ENCODE peak calls at places on chromosomes 4 and X, in four cellular contexts. B, E, R and V are unnamed samples.
A peak's percentile ranks its signal among the peaks of the same experiment; 100 is the strongest.

GRCh38 chr4:37132351-37132989 is 112.1 kb upstream of the NWD2 start:
- DNase-seq in E (no peak), R (no peak), B (no peak), V (no peak)

GRCh38 chrX:97159916-97160800 is 276.4 kb downstream of the RPA4 start:
- DNase-seq in R (no peak), E (no peak), B (no peak), V (no peak)

GRCh38 chrX:2875798-2876399 is 47.2 kb downstream of the GYG2 start:
- DNase-seq in E (no peak), R (no peak), B (no peak), V (no peak)

GRCh38 chr4:163494360-163495241 is at the start of gene TMA16:
- DNase-seq in B (peak; percentile 94), E (peak; percentile 83), R (peak; percentile 85), V (peak; percentile 92)

GRCh38 chrX:42941671-42942070 is 163.7 kb upstream of the PPP1R2C start:
- DNase-seq in E (no peak), B (no peak), R (no peak), V (no peak)

GRCh38 chr4:15420642-15421041 is 7.2 kb upstream of the C1QTNF7 start:
- DNase-seq in R (no peak), E (no peak), B (no peak), V (no peak)

GRCh38 chr4:146370841-146371240 is 150.9 kb downstream of the SLC10A7 start:
- DNase-seq in R (no peak), E (no peak), B (no peak), V (no peak)

GRCh38 chrX:15204130-15204751 is 65.6 kb downstream of the ASB9 start:
- DNase-seq in R (no peak), B (no peak), E (no peak), V (no peak)

GRCh38 chr4:138404801-138405200 is 162.7 kb upstream of the SLC7A11 start:
- DNase-seq in E (no peak), B (no peak), R (no peak), V (no peak)

GRCh38 chrX:54044877-54045328 is 630 bp upstream of the PHF8 start:
- DNase-seq in R (no peak), B (no peak), E (no peak), V (no peak)

GRCh38 chrX:54043696-54044125 is 562 bp downstream of the PHF8 start:
- DNase-seq in B (no peak), R (no peak), E (peak; percentile 24), V (no peak)

GRCh38 chrX:54044126-54044876 is at the start of gene PHF8:
- DNase-seq in R (peak; percentile 97), E (peak; percentile 94), B (peak; percentile 97), V (peak; percentile 94)

GRCh38 chrX:54043084-54043483 is 1.2 kb downstream of the PHF8 start:
- DNase-seq in R (no peak), B (no peak), E (no peak), V (no peak)

GRCh38 chrX:54042609-54043010 is 1.7 kb downstream of the PHF8 start:
- DNase-seq in R (peak; percentile 34), E (peak; percentile 40), B (peak; percentile 53), V (no peak)
- TF ChIP-seq CTCF in R (no peak), E (no peak), B (peak; percentile 16), V (no peak)

GRCh38 chrX:10085223-10085622 is 71.6 kb upstream of the CLCN4 start:
- DNase-seq in E (no peak), R (no peak), B (no peak), V (no peak)

GRCh38 chrX:10086683-10087082 is 70.1 kb upstream of the CLCN4 start:
- DNase-seq in E (no peak), B (no peak), R (no peak), V (no peak)

GRCh38 chrX:10079155-10079711 is 77.5 kb upstream of the CLCN4 start:
- DNase-seq in E (no peak), R (peak; percentile 43), B (no peak), V (no peak)

GRCh38 chrX:10087391-10087790 is 69.4 kb upstream of the CLCN4 start:
- DNase-seq in E (no peak), R (no peak), B (no peak), V (no peak)

DNA sequence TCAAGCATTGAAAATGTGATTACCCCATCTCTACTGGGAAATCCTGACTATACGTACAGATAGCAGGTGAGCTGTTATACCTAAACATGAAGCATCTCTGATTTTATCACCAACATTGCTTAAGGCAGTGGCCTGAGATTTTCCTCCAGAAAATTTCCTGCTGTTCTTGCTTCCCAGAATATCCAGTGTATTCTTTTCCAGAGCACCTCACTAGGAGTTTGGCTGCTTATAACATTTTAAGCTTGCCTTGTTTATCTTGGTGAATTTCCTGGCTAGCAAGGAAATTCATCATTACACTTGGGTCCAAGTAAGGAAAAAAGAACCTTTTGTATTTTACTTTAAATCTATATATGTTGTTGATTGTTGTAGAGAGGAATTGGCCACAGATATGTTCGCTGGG is 73.0 kb upstream of the CLCN4 start:
- DNase-seq in R (no peak), B (no peak), E (no peak), V (no peak)
- H3K4me3 ChIP-seq in R (no peak overlapping the region), B (no peak overlapping the region), E (no peak overlapping the region), V (peak overlapping the region; percentile 53)

DNA sequence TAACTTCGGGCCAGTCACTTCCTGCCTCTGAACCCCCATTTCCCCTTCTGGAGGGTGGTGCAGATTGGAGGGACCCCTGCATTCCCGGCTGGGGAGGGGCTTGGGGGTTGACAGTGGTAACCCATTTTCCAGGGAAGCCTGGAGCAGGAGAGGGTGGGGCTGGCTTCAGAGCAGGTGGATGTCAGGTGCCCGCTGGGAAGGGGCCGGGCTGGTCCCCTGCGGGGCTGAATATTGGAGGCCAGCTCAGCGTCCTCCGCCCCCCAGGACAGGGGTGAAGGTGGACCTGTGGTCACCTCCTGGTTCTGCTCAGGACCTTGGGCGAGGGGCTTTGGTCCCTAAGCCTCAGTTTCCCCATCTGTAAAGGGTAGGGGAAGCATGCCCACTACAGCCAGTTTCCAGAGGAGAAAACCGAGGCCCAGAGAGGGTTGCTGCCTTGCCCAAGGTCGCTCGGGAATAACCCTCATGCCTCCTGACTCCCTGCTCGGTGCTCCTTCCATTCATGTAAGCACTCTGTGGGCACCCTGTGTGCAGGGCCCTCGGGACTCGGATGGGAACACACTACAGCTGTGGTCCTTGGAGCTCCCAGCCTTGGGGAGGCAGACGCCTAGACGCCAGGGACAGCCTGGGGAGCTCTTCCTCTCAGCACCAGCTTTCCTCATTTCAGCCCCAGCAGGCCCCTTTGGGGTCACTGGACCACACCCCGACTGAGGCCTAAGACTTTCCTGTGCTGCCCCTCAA is 683 bp downstream of the MAN2B2 start:
- DNase-seq in B (no peak), R (no peak), E (no peak), V (no peak)
- H3K27ac ChIP-seq in B (no peak overlapping the region), R (no peak overlapping the region), E (no peak overlapping the region), V (peak overlapping the region; percentile 57)

DNA sequence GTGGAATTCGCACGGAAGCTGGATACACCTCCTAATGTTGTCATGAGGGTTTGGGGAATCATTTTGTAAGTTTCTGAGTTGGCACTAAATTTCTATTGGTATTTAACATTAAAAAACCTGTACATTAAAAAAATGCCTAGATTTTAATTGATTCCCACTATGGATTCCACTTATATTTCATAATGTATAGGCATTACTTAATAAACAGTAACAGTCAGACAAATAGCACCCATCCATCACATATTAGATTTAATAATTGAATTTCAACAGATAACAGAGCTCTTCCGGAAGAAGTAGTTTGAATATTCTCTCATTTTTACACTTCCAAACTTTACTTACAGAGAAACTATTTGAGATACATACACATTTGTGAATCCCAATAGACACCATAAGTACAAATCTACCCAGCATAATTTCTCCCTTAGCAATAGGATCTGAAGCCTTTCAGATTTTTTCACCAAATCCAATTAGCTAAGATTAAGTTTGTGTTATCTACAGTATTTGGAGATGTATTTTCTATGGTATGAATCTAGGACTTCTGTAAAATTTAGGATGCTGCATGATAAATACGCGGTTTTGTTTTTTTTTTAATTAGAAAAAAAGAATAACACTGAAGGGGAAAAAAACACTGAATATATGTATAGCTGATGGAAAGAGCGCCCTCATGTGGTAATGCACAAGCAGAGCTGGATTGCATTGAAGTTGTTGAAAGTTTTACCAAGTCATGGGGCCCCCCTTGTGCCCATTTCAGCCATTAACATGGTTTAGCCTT is 12.2 kb upstream of the ODAM start:
- DNase-seq in R (no peak), B (no peak), E (no peak), V (no peak)
- TF ChIP-seq CTCF in R (peak; percentile 49), B (peak; percentile 50), E (peak; percentile 9), V (no peak)

GRCh38 chr4:121182296-121182695 is 18.2 kb upstream of the TNIP3 start:
- DNase-seq in R (no peak), B (no peak), E (no peak), V (no peak)
- H3K4me3 ChIP-seq in R (no peak overlapping the region), B (no peak overlapping the region), E (no peak overlapping the region), V (no peak overlapping the region)

GRCh38 chr4:109332926-109333464 is 30.5 kb upstream of the COL25A1 start:
- DNase-seq in E (no peak), B (no peak), R (no peak), V (no peak)

GRCh38 chr4:109334596-109335105 is 32.2 kb upstream of the COL25A1 start:
- DNase-seq in R (no peak), B (no peak), E (no peak), V (no peak)

DNA sequence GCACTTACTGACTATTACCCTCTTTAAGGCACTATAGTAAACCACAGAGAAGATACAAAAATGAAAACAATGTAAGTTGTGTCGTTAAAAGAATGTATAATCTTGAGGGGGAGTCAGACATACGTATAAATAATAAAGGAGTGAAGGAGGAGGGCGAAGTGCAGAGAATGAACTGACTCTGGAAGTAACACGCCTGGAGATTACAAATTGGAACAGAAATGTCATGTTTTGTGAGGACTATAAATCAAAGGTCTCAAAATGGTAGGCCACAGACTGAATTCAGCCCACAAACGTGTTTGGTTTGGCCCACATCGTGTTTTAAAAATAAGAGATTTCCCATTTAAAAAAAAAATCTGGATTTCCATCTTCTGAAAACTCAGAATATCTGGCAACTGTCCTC is 31.7 kb upstream of the COL25A1 start:
- DNase-seq in B (no peak), R (no peak), E (no peak), V (no peak)
- H3K27ac ChIP-seq in B (no peak overlapping the region), R (no peak overlapping the region), E (no peak overlapping the region), V (no peak overlapping the region)

GRCh38 chrX:119181491-119181890 is 53.9 kb upstream of the KIAA1210 start:
- DNase-seq in B (no peak), R (no peak), E (no peak), V (no peak)
- TF ChIP-seq CTCF in B (no peak), R (no peak), E (no peak), V (no peak)

GRCh38 chr4:113469023-113469390 is 292.5 kb downstream of the CAMK2D start:
- DNase-seq in R (no peak), B (no peak), E (no peak), V (no peak)

GRCh38 chr4:113469926-113470325 is 291.6 kb downstream of the CAMK2D start:
- DNase-seq in B (no peak), E (no peak), R (no peak), V (no peak)

GRCh38 chr4:113471141-113471860 is 290.2 kb downstream of the CAMK2D start:
- DNase-seq in R (no peak), B (no peak), E (no peak), V (no peak)

GRCh38 chr4:113467581-113467980 is 294.0 kb downstream of the CAMK2D start:
- DNase-seq in B (no peak), R (no peak), E (no peak), V (no peak)

GRCh38 chr4:113468165-113469022 is 293.1 kb downstream of the CAMK2D start:
- DNase-seq in B (peak; percentile 76), E (peak; percentile 78), R (no peak), V (peak; percentile 93)
- H3K4me3 ChIP-seq in B (no peak overlapping the region), E (peak overlapping the region; percentile 41), R (no peak overlapping the region), V (peak overlapping the region; percentile 50)

GRCh38 chrX:1661048-1661921 is 46.4 kb downstream of the ASMT start:
- DNase-seq in B (peak; percentile 83), R (no peak), E (peak; percentile 20), V (no peak)
- H3K27ac ChIP-seq in B (no peak overlapping the region), R (no peak overlapping the region), E (no peak overlapping the region), V (no peak overlapping the region)

GRCh38 chr4:134470544-134470943 is 269.0 kb upstream of the PABPC4L start:
- DNase-seq in B (no peak), R (no peak), E (no peak), V (no peak)
- TF ChIP-seq CTCF in B (peak; percentile 30), R (peak; percentile 33), E (no peak), V (peak; percentile 14)